ENCODE peak calls at places on chromosomes 13 and 19, in five cellular contexts. V is KG1, O is HuH-7, R is HTR-8/SVneo, B is LoVo. E is an unnamed sample.

GRCh38 chr19:38034153-38034835 is 127.3 kb downstream of the SIPA1L3 start:
- DNase-seq in R (no peak), B (no peak), O (no peak), V (no peak), E (no peak)

GRCh38 chr13:29954082-29955043 is 103.9 kb upstream of the UBL3 start:
- DNase-seq in B (no peak), O (no peak), R (no peak), V (no peak), E (no peak)

GRCh38 chr13:80345771-80346510 is 5.0 kb upstream of the SPRY2 start:
- DNase-seq in V (no peak), R (no peak), B (no peak), O (no peak), E (no peak)

GRCh38 chr19:12949363-12950284 is 4.0 kb downstream of the RAD23A start:
- DNase-seq in O (no peak), R (no peak), V (no peak), B (no peak), E (no peak)

GRCh38 chr13:78309497-78310180 is 293.7 kb downstream of the POU4F1 start:
- DNase-seq in B (no peak), O (no peak), R (no peak), V (no peak), E (no peak)

GRCh38 chr19:33724021-33724722 is 72.5 kb upstream of the KCTD15 start:
- DNase-seq in R (no peak), O (no peak), V (no peak), B (no peak), E (no peak)

GRCh38 chr19:10270616-10271394 is at the start of gene ICAM1:
- DNase-seq in V (peak), R (peak), O (peak), B (no peak), E (peak)

GRCh38 chr19:54662730-54663129 is at the start of gene LILRB4:
- DNase-seq in V (no peak), B (no peak), O (no peak), R (no peak), E (no peak)

GRCh38 chr13:100439247-100439955 is 149.2 kb downstream of the GGACT start:
- DNase-seq in V (no peak), B (no peak), R (no peak), O (no peak), E (no peak)

GRCh38 chr19:32339988-32340874 is 5.2 kb upstream of the ZNF507 start:
- DNase-seq in O (peak), R (no peak), V (peak), B (peak), E (no peak)

GRCh38 chr19:6773323-6773931 is 919 bp downstream of the VAV1 start:
- DNase-seq in V (peak), B (no peak), R (no peak), O (no peak), E (peak)

GRCh38 chr13:68099616-68100015 is 869.5 kb upstream of the PCDH9 start:
- DNase-seq in B (no peak), O (peak), R (peak), V (no peak), E (no peak)

GRCh38 chr13:72122661-72123060 is 255.7 kb upstream of the DACH1 start:
- DNase-seq in V (no peak), O (no peak), B (no peak), R (no peak), E (no peak)

GRCh38 chr19:46475976-46476375 is 4.6 kb upstream of the PNMA8A start:
- DNase-seq in B (no peak), V (no peak), R (no peak), O (no peak), E (no peak)

GRCh38 chr13:50149932-50150331 is 134.7 kb downstream of the KCNRG start:
- DNase-seq in V (no peak), B (peak), O (no peak), R (no peak), E (no peak)

GRCh38 chr13:37209621-37210020 is 104.2 kb upstream of the CSNK1A1L start:
- DNase-seq in B (no peak), R (no peak), V (no peak), O (no peak), E (no peak)

E was measured in GF-D8.